ENCODE peak calls at places on chromosomes 7 and 10, in four cellular contexts. M, P, C and W are unnamed samples. For H3K4me1 and H3K36me3, the result is how much of the 10 kb centered on the place peaks cover.

GRCh38 chr10:31123946-31124345 is 92.3 kb upstream of the ZNF438 start:
- DNase-seq in M (no peak), P (no peak), C (no peak), W (no peak)

GRCh38 chr7:143104759-143105158 is 27.1 kb upstream of the PIP start:
- DNase-seq in M (peak), P (no peak), C (no peak), W (no peak)

GRCh38 chr7:33639552-33640197 is 265.7 kb upstream of the BMPER start:
- DNase-seq in M (no peak), P (no peak), C (no peak), W (no peak)

GRCh38 chr7:41403291-41403690 is 299.6 kb downstream of the INHBA start:
- DNase-seq in M (no peak), P (no peak), C (peak), W (no peak)

GRCh38 chr7:40866601-40867000 is 731.8 kb downstream of the SUGCT start:
- DNase-seq in M (no peak), P (no peak), C (peak), W (no peak)

GRCh38 chr7:4000934-4001333 is 681.2 kb upstream of the FOXK1 start:
- DNase-seq in M (no peak), P (no peak), C (no peak), W (no peak)

GRCh38 chr7:158766570-158767281 is 62.1 kb upstream of the NCAPG2 start:
- DNase-seq in M (peak), P (no peak), C (no peak), W (no peak)

GRCh38 chr10:13891542-13892431 is 305.0 kb downstream of the PRPF18 start:
- DNase-seq in M (peak), P (no peak), C (peak), W (peak)

GRCh38 chr10:986881-987634 is 1.2 kb upstream of the GTPBP4 start:
- DNase-seq in M (no peak), P (no peak), C (peak), W (no peak)

GRCh38 chr7:45256309-45256708 is 98.7 kb downstream of the RAMP3 start:
- DNase-seq in M (no peak), P (no peak), C (no peak), W (no peak)

GRCh38 chr7:102284399-102284798 is 2.3 kb upstream of the SH2B2 start:
- DNase-seq in M (no peak), P (no peak), C (no peak), W (peak)

GRCh38 chr10:14386202-14386593 is 55.5 kb upstream of the FRMD4A start:
- DNase-seq in M (no peak), P (no peak), C (peak), W (peak)

GRCh38 chr7:50206521-50207250 is 97.8 kb upstream of the IKZF1 start:
- DNase-seq in M (no peak), P (no peak), C (no peak), W (no peak)

GRCh38 chr10:132170561-132171361 is 16.0 kb upstream of the DPYSL4 start:
- DNase-seq in M (no peak), P (no peak), C (no peak), W (no peak)

GRCh38 chr10:110077436-110078120 is 69.8 kb downstream of the ADD3 start:
- DNase-seq in M (no peak), P (no peak), C (peak), W (no peak)

GRCh38 chr10:29623797-29624196 is 11.0 kb downstream of the SVIL start:
- DNase-seq in M (no peak), P (no peak), C (no peak), W (no peak)

GRCh38 chr7:43660141-43660540 is 69.2 kb downstream of the COA1 start:
- DNase-seq in M (no peak), P (no peak), C (no peak), W (no peak)

GRCh38 chr7:1169409-1170368 is 9.7 kb upstream of the ZFAND2A start:
- DNase-seq in M (peak), P (peak), C (peak), W (peak)

GRCh38 chr7:147813316-147813715 is 777.2 kb upstream of the C7orf33 start:
- DNase-seq in M (no peak), P (no peak), C (no peak), W (no peak)

GRCh38 chr10:4941540-4942330 is 21.5 kb upstream of the AKR1C1 start:
- DNase-seq in M (peak), P (no peak), C (peak), W (no peak)

GRCh38 chr7:30702200-30702599 is 19.9 kb upstream of the CRHR2 start:
- DNase-seq in M (no peak), P (no peak), C (no peak), W (no peak)

GRCh38 chr10:88879754-88880286 is at the start of gene STAMBPL1:
- DNase-seq in M (peak), P (no peak), C (no peak), W (no peak)

GRCh38 chr7:113945018-113945938 is 26.5 kb upstream of the PPP1R3A start:
- DNase-seq in M (no peak), P (no peak), C (no peak), W (no peak)

GRCh38 chr7:155361363-155361680 is 63.6 kb downstream of the INSIG1 start:
- DNase-seq in M (no peak), P (no peak), C (no peak), W (no peak)

GRCh38 chr10:92747600-92747999 is 57.8 kb downstream of the HHEX start:
- DNase-seq in M (no peak), P (no peak), C (no peak), W (no peak)

GRCh38 chr7:11170863-11171568 is 197.3 kb downstream of the PHF14 start:
- DNase-seq in M (no peak), P (no peak), C (no peak), W (no peak)

GRCh38 chr10:114096864-114097263 is 53.2 kb downstream of the ADRB1 start:
- DNase-seq in M (no peak), P (no peak), C (no peak), W (no peak)

GRCh38 chr7:2151801-2152612 is 80.7 kb downstream of the MAD1L1 start:
- DNase-seq in M (no peak), P (no peak), C (no peak), W (no peak)

GRCh38 chr10:27819781-27820531 is 74.3 kb upstream of the MKX start:
- DNase-seq in M (peak), P (no peak), C (peak), W (peak)

GRCh38 chr10:102752934-102753664 is 9.4 kb downstream of the WBP1L start:
- DNase-seq in M (peak), P (no peak), C (peak), W (peak)

GRCh38 chr7:82435769-82436168 is 7.8 kb downstream of the CACNA2D1 start:
- DNase-seq in M (no peak), P (no peak), C (no peak), W (no peak)

GRCh38 chr10:61176428-61176827 is 232.4 kb upstream of the RHOBTB1 start:
- DNase-seq in M (no peak), P (no peak), C (no peak), W (no peak)

GRCh38 chr7:1498370-1499305 is 5.6 kb downstream of the INTS1 start:
- DNase-seq in M (no peak), P (no peak), C (no peak), W (no peak)

GRCh38 chr10:62243647-62243997 is 25.0 kb downstream of the RTKN2 start:
- DNase-seq in M (no peak), P (no peak), C (no peak), W (no peak)
- H3K4me3 ChIP-seq in M (no peak), P (peak), C (peak), W (no peak)

GRCh38 chr10:71555760-71556159 is 159.0 kb downstream of the CDH23 start:
- DNase-seq in M (no peak), P (no peak), C (no peak), W (no peak)
- H3K4me1 ChIP-seq in M (under half), P (under half), C (under half), W (under half)

DNA sequence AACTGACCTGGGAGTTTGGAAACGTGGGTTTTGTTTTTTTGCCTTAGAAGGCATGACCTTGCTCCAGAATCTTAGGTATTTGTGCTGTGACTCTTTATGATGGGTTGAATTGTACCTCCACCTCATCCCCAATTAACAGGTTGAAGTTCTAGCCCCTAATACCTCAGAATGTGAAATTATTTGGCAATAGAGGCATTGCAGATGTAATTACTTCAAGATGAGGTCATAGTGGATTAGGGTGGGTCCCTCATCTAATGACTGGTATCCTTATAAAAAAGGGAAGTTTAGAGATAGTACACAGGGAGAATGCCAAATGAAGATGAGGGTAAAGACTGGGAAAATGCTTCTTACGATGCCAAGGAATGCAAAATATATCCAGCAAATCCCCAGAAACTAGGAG is 3.0 kb upstream of the FAM200A start:
- DNase-seq in M (no peak), P (no peak), C (no peak), W (no peak)
- H3K36me3 ChIP-seq in M (under half), P (under half), C (under half), W (under half)

GRCh38 chr10:45418859-45419672 is 45.0 kb downstream of the ALOX5 start:
- DNase-seq in M (peak), P (no peak), C (peak), W (no peak)
- H3K4me3 ChIP-seq in M (peak), P (peak), C (peak), W (no peak)